ENCODE peak calls at places on chromosomes 2 and 18, in four cellular contexts. D is sciatic nerve; R is activated CD4-positive, alpha-beta T cell treated with anti-CD3 and anti-CD28 coated beads, Interleukin-2, amount 50 U/mL, for 48 hours; N is NCI-H2171. W is an unnamed sample.

GRCh38 chr2:204583773-204584172 is 38.5 kb downstream of the PARD3B start:
- DNase-seq in D (no peak), R (no peak), N (no peak), W (no peak)

GRCh38 chr2:162967137-162967536 is 128.6 kb upstream of the KCNH7 start:
- DNase-seq in D (no peak), R (no peak), N (peak), W (no peak)

GRCh38 chr2:121297217-121297830 is 12.3 kb upstream of the TFCP2L1 start:
- DNase-seq in D (no peak), R (no peak), N (peak), W (no peak)

GRCh38 chr2:73971722-73972121 is 13.0 kb upstream of the TET3 start:
- DNase-seq in D (no peak), R (no peak), N (no peak), W (no peak)

GRCh38 chr2:20635096-20635475 is 15.8 kb downstream of the HS1BP3 start:
- DNase-seq in D (no peak), R (no peak), N (no peak), W (no peak)

GRCh38 chr18:13051950-13052349 is 60.8 kb downstream of the CEP192 start:
- DNase-seq in D (no peak), R (no peak), N (no peak), W (no peak)

GRCh38 chr2:237892936-237893595 is 33.6 kb downstream of the RAMP1 start:
- DNase-seq in D (peak), R (no peak), N (no peak), W (no peak)

GRCh38 chr2:234245945-234246344 is 195.4 kb downstream of the SPP2 start:
- DNase-seq in D (no peak), R (no peak), N (no peak), W (no peak)

GRCh38 chr2:240627736-240628506 is 2.6 kb downstream of the GPR35 start:
- DNase-seq in D (peak), R (no peak), N (no peak), W (peak)

GRCh38 chr18:3248670-3249359 is 1.2 kb downstream of the MYL12A start:
- DNase-seq in D (no peak), R (no peak), N (no peak), W (no peak)

GRCh38 chr2:240530181-240530580 is 27.6 kb downstream of the ANKMY1 start:
- DNase-seq in D (peak), R (no peak), N (no peak), W (no peak)

GRCh38 chr2:132477436-132477835 is 60.8 kb downstream of the GPR39 start:
- DNase-seq in D (no peak), R (no peak), N (no peak), W (no peak)